ENCODE peak calls at places on chromosomes 1 and 21, in nine cellular contexts. E is NCI-H2029; R is putamen; I is choroid plexus epithelial cell; F is CD8-positive, alpha-beta T cell; V is LoVo; U is CD4-positive, alpha-beta memory T cell; S is NCI-H1105; N is SHP77 treated with DMSO at 0.1 percent for 48 hours. W is an unnamed sample.

GRCh38 chr1:109757936-109758786 is 5.6 kb downstream of the EPS8L3 start:
- DNase-seq in F (no peak), I (no peak), R (no peak), N (no peak), E (no peak), U (no peak), V (no peak), S (no peak), W (no peak)

GRCh38 chr1:25055045-25055780 is 125.1 kb upstream of the RUNX3 start:
- DNase-seq in S (no peak), R (no peak), I (no peak), N (no peak), U (no peak), V (no peak), F (no peak), E (no peak), W (no peak)

GRCh38 chr21:31731112-31731801 is 661 bp downstream of the SCAF4 start:
- DNase-seq in U (peak; percentile 55), R (peak; percentile 16), E (peak; percentile 32), S (peak; percentile 50), N (peak; percentile 1), F (peak; percentile 34), V (peak; percentile 52), I (peak; percentile 24), W (peak; percentile 48)

GRCh38 chr1:61887076-61887867 is 145.0 kb downstream of the PATJ start:
- DNase-seq in S (peak; percentile 71), R (no peak), E (peak; percentile 90), N (peak; percentile 24), F (no peak), U (no peak), V (no peak), I (peak; percentile 19), W (no peak)

GRCh38 chr1:234553241-234554156 is 56.5 kb downstream of the IRF2BP2 start:
- DNase-seq in V (no peak), R (no peak), U (no peak), E (no peak), S (no peak), I (peak; percentile 90), F (no peak), N (no peak), W (peak; percentile 32)

GRCh38 chr1:48898894-48899293 is 122.2 kb upstream of the BEND5 start:
- DNase-seq in U (no peak), V (no peak), N (no peak), F (no peak), E (no peak), R (no peak), S (no peak), I (no peak), W (no peak)

GRCh38 chr1:201481761-201482493 is 12.9 kb upstream of the PHLDA3 start:
- DNase-seq in E (peak; percentile 65), R (peak; percentile 83), V (peak; percentile 42), U (peak; percentile 76), S (peak; percentile 80), F (peak; percentile 72), I (peak; percentile 91), N (peak; percentile 26), W (peak; percentile 90)

GRCh38 chr1:188782220-188782841 is 1695.3 kb downstream of the BRINP3 start:
- DNase-seq in I (peak; percentile 74), V (peak; percentile 65), R (no peak), S (no peak), F (no peak), E (peak; percentile 35), U (no peak), N (peak; percentile 9), W (peak; percentile 49)

GRCh38 chr1:70979879-70980278 is 67.7 kb downstream of the PTGER3 start:
- DNase-seq in R (no peak), U (no peak), N (no peak), S (no peak), V (no peak), F (no peak), I (no peak), E (no peak), W (no peak)

W was measured in dermis blood vessel endothelial cell.